ENCODE peak calls at places on chromosomes 16 and 17, in nine cellular contexts. Y is left lung; L is mesendoderm; P is IMR-90; X is ascending aorta; A is right lobe of liver; Z is pancreas; Q is CD8-positive, alpha-beta memory T cell; U is prostate gland. G is an unnamed sample.

GRCh38 chr16:50298075-50298460 is 31.7 kb downstream of the ADCY7 start:
- DNase-seq in Q (no peak), P (no peak), X (no peak), Z (peak; percentile 3), A (peak; percentile 43), Y (peak; percentile 39), U (no peak), L (no peak), G (no peak)

GRCh38 chr17:10127819-10128375 is 70.5 kb downstream of the GAS7 start:
- DNase-seq in A (no peak), U (no peak), L (peak; percentile 77), Y (peak; percentile 85), P (peak; percentile 99), Z (peak; percentile 62), X (peak; percentile 86), Q (no peak), G (no peak)

GRCh38 chr17:80455328-80455710 is 21.1 kb downstream of the NPTX1 start:
- DNase-seq in X (peak; percentile 76), L (peak; percentile 84), Z (no peak), A (no peak), U (no peak), P (peak; percentile 46), Q (no peak), Y (peak; percentile 89), G (no peak)

GRCh38 chr16:88591577-88592021 is 21.4 kb downstream of the ZC3H18 start:
- DNase-seq in L (no peak), A (no peak), U (no peak), P (peak; percentile 8), Z (no peak), Q (no peak), Y (peak; percentile 75), X (peak; percentile 74), G (peak; percentile 27)

GRCh38 chr16:77449208-77449607 is 14.4 kb upstream of the ADAMTS18 start:
- DNase-seq in Q (no peak), U (no peak), L (no peak), Y (no peak), Z (no peak), P (no peak), X (no peak), A (no peak), G (no peak)

GRCh38 chr17:5422505-5422904 is 2.5 kb downstream of the RPAIN start:
- DNase-seq in U (no peak), A (no peak), Q (no peak), X (no peak), P (peak; percentile 83), L (no peak), Z (no peak), Y (no peak), G (no peak)

GRCh38 chr17:15341385-15341849 is at the start of gene TEKT3:
- DNase-seq in A (peak; percentile 75), L (peak; percentile 96), P (peak; percentile 55), U (peak; percentile 37), Y (peak; percentile 92), X (peak; percentile 86), Z (peak; percentile 84), Q (no peak), G (no peak)

GRCh38 chr17:79696159-79696982 is 34.4 kb upstream of the ENPP7 start:
- DNase-seq in U (no peak), Z (no peak), Q (no peak), X (no peak), L (no peak), A (no peak), Y (peak; percentile 71), P (no peak), G (no peak)

GRCh38 chr17:66446419-66446818 is 144.0 kb downstream of the PRKCA start:
- DNase-seq in Y (no peak), U (no peak), Z (no peak), X (no peak), A (no peak), Q (no peak), P (no peak), L (no peak), G (no peak)

GRCh38 chr17:34562387-34562786 is 17.0 kb upstream of the TMEM132E start:
- DNase-seq in Y (no peak), P (no peak), Z (no peak), U (no peak), L (peak; percentile 55), Q (peak; percentile 11), A (no peak), X (no peak), G (no peak)

GRCh38 chr17:76742958-76743357 is 5.0 kb downstream of the MFSD11 start:
- DNase-seq in P (no peak), U (no peak), L (no peak), X (no peak), Q (no peak), Y (no peak), Z (no peak), A (no peak), G (no peak)

GRCh38 chr17:75153854-75154194 is 488 bp downstream of the JPT1 start:
- DNase-seq in Y (peak; percentile 81), U (no peak), Q (peak; percentile 15), A (peak; percentile 65), P (no peak), Z (no peak), X (no peak), L (no peak), G (no peak)

GRCh38 chr17:75151893-75152292 is 2.4 kb downstream of the JPT1 start:
- DNase-seq in P (peak; percentile 52), Z (no peak), U (no peak), A (no peak), X (no peak), Y (no peak), Q (no peak), L (peak; percentile 63), G (no peak)

GRCh38 chr17:75152971-75153853 is 1.1 kb downstream of the JPT1 start:
- DNase-seq in Y (no peak), Z (peak; percentile 28), U (peak; percentile 26), L (peak; percentile 76), P (peak; percentile 28), X (no peak), Q (no peak), A (peak; percentile 59), G (no peak)

GRCh38 chr17:75154195-75155106 is at the start of gene JPT1:
- DNase-seq in Q (peak; percentile 95), L (peak; percentile 100), A (peak; percentile 98), Z (peak; percentile 98), Y (peak; percentile 95), X (peak; percentile 99), P (peak; percentile 99), U (peak; percentile 98), G (peak; percentile 91)

GRCh38 chr17:75152523-75152922 is 1.8 kb downstream of the JPT1 start:
- DNase-seq in X (no peak), Q (no peak), Y (no peak), Z (no peak), P (peak; percentile 12), U (no peak), A (no peak), L (no peak), G (no peak)
- H3K27ac ChIP-seq in X (no peak overlapping the region), Q (peak overlapping the region; percentile 28), Y (no peak overlapping the region), Z (no peak overlapping the region), P (peak overlapping the region; percentile 25), U (no peak overlapping the region), A (no peak overlapping the region), L (no peak overlapping the region), G (no peak overlapping the region)

GRCh38 chr16:81458149-81458669 is 13.6 kb downstream of the CMIP start:
- DNase-seq in X (no peak), U (no peak), Q (no peak), A (no peak), Y (no peak), L (no peak), Z (no peak), P (no peak), G (no peak)

GRCh38 chr16:81458827-81459598 is 14.4 kb downstream of the CMIP start:
- DNase-seq in P (no peak), Z (no peak), U (no peak), X (no peak), Q (no peak), A (no peak), Y (no peak), L (no peak), G (no peak)

GRCh38 chr16:81455720-81456494 is 11.3 kb downstream of the CMIP start:
- DNase-seq in U (no peak), Y (no peak), L (no peak), Q (no peak), X (no peak), P (no peak), Z (no peak), A (no peak), G (no peak)

GRCh38 chr16:81456523-81457325 is 12.1 kb downstream of the CMIP start:
- DNase-seq in Y (no peak), A (peak; percentile 91), P (no peak), Q (no peak), U (no peak), Z (peak; percentile 55), X (no peak), L (no peak), G (no peak)

DNA sequence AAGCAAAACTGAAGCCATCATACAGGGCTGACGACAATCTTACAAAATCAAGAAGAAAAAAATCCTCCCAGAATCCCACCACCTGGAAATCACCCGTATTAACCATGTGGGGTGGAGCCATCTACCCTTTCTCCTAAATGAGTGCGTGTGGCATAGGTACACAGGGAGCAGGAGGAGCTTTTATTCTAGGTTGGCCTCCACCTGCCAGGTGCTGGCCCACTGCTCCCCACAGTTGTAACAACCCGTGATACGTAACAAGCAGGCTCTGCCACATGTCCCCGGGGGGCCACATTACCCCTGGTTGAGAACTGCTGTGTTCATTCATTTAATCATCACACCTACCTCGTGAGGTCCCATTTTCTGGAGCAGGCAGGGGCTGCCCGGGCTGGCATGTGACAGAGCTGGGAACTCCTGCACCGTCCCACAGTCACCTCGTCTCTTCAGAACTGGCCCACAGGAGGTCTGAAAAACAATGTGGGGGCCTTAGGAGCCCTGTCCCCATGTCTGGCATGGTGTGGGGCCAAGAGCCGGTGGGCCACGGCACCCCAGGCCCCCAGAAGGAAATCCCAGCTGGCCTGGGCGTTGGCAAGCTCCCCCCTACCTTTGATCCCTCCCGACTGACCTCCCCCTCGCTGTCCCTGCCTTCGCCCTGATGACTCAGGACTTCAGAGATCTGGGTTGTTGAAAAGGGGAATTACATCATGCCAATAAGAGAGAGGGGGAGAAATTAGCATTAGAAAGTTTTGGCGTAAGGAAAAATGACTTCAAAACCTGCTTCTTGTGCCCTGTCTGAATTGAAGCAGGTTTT is 12.9 kb downstream of the CMIP start:
- DNase-seq in A (peak; percentile 77), Q (no peak), U (no peak), Z (no peak), X (no peak), L (peak; percentile 88), Y (peak; percentile 77), P (peak; percentile 76), G (no peak)
- H3K4me1 ChIP-seq in A (peaks cover 8% of the 10 kb centered on the region), Q (peaks cover 17% of the 10 kb centered on the region), U (no peaks in the 10 kb centered on the region), Z (peaks cover 36% of the 10 kb centered on the region), X (no peaks in the 10 kb centered on the region), L (peaks cover 9% of the 10 kb centered on the region), Y (peaks cover 13% of the 10 kb centered on the region), P (peaks cover 8% of the 10 kb centered on the region), G (peaks cover 92% of the 10 kb centered on the region)

GRCh38 chr16:57639172-57639571 is 10.7 kb downstream of the ADGRG1 start:
- DNase-seq in X (no peak), L (peak; percentile 89), A (peak; percentile 70), Z (peak; percentile 69), U (peak; percentile 54), P (no peak), Y (no peak), Q (peak; percentile 64), G (no peak)
- H3K27ac ChIP-seq in X (no peak overlapping the region), L (no peak overlapping the region), A (peak overlapping the region; percentile 47), Z (peak overlapping the region; percentile 63), U (peak overlapping the region; percentile 41), P (no peak overlapping the region), Y (peak overlapping the region; percentile 55), Q (no peak overlapping the region), G (peak overlapping the region; percentile 7)

GRCh38 chr16:84720180-84720579 is 20.4 kb downstream of the USP10 start:
- DNase-seq in U (no peak), P (no peak), Q (no peak), L (no peak), X (no peak), A (no peak), Z (no peak), Y (no peak), G (no peak)
- H3K4me1 ChIP-seq in U (peaks cover 10% of the 10 kb centered on the region), P (peaks cover 12% of the 10 kb centered on the region), Q (peaks cover 28% of the 10 kb centered on the region), L (peaks cover 5% of the 10 kb centered on the region), X (no peaks in the 10 kb centered on the region), A (no peaks in the 10 kb centered on the region), Z (peaks cover 17% of the 10 kb centered on the region), Y (peaks cover 15% of the 10 kb centered on the region), G (peaks cover 5% of the 10 kb centered on the region)

G was measured in esophagus squamous epithelium.